ENCODE peak calls at places on chromosomes 7 and 10, in six cellular contexts. G is AML-193; Q is H54; M is body of pancreas; J is activated T-helper 2 cell treated with anti-CD3 and anti-CD28 coated beads, Interferon-gamma antibody, Interleukin-2, Interleukin-4, amounts not matched to agents 10 μg/mL and 5 μg/mL and 100 μg/mL, durations not matched to agents 14 hours and 24 hours and 36 hours; N is NCI-H460. T is an unnamed sample.

GRCh38 chr10:117746541-117747195 is 204.1 kb downstream of the EMX2 start:
- DNase-seq in G (no peak), J (no peak), Q (no peak), N (no peak), M (no peak), T (no peak)

GRCh38 chr7:99380823-99381663 is 6.5 kb downstream of the ARPC1B start:
- DNase-seq in N (no peak), Q (no peak), J (peak), G (no peak), M (peak), T (no peak)

GRCh38 chr7:150876817-150877526 is 24.7 kb downstream of the AOC1 start:
- DNase-seq in N (peak), J (no peak), M (peak), G (peak), Q (peak), T (peak)

GRCh38 chr7:28615091-28615490 is 202.8 kb downstream of the CREB5 start:
- DNase-seq in M (no peak), N (no peak), J (no peak), G (no peak), Q (no peak), T (peak)

GRCh38 chr10:96708456-96708855 is 11.9 kb downstream of the PIK3AP1 start:
- DNase-seq in M (peak), Q (no peak), J (no peak), N (no peak), G (peak), T (no peak)

GRCh38 chr7:85497999-85498398 is 311.1 kb upstream of the SEMA3D start:
- DNase-seq in G (no peak), N (no peak), M (no peak), J (no peak), Q (no peak), T (no peak)

GRCh38 chr10:3807221-3807927 is 22.4 kb upstream of the KLF6 start:
- DNase-seq in M (no peak), N (no peak), G (no peak), J (no peak), Q (no peak), T (no peak)

GRCh38 chr7:44280636-44280992 is 44.8 kb downstream of the CAMK2B start:
- DNase-seq in M (no peak), G (no peak), J (no peak), N (no peak), Q (no peak), T (no peak)

GRCh38 chr7:36661135-36661840 is 63.0 kb downstream of the AOAH start:
- DNase-seq in Q (peak), N (no peak), G (no peak), M (no peak), J (no peak), T (no peak)

GRCh38 chr10:26621889-26622681 is 75.4 kb upstream of the PDSS1 start:
- DNase-seq in Q (no peak), M (peak), G (no peak), J (no peak), N (peak), T (no peak)

GRCh38 chr10:93437000-93437945 is 44.9 kb downstream of the MYOF start:
- DNase-seq in N (peak), M (peak), J (no peak), G (no peak), Q (peak), T (peak)

GRCh38 chr10:3372284-3372683 is 199.7 kb upstream of the PITRM1 start:
- DNase-seq in G (no peak), N (no peak), M (no peak), J (no peak), Q (no peak), T (no peak)